ENCODE peak calls at places on chromosomes 11 and 22, in five cellular contexts. W is brain microvascular endothelial cell, G is cardiac fibroblast, H is epithelial cell of esophagus, K is AG04450. Y is an unnamed sample.

GRCh38 chr11:18248561-18248960 is at the start of gene SAA2:
- DNase-seq in W (no peak), G (no peak), H (peak; percentile 63), K (no peak), Y (peak; percentile 5)

GRCh38 chr11:15651782-15652181 is 537.1 kb downstream of the INSC start:
- DNase-seq in K (no peak), G (no peak), H (no peak), W (no peak), Y (no peak)

GRCh38 chr11:110984147-110984546 is 261.4 kb upstream of the POU2AF2 start:
- DNase-seq in H (peak; percentile 45), W (peak; percentile 48), G (peak; percentile 67), K (peak; percentile 36), Y (peak; percentile 92)

GRCh38 chr22:47665151-47665550 is 902.7 kb downstream of the TBC1D22A start:
- DNase-seq in W (no peak), K (no peak), G (no peak), H (no peak), Y (no peak)

GRCh38 chr11:44901120-44901519 is 49.6 kb downstream of the TP53I11 start:
- DNase-seq in G (no peak), K (no peak), H (no peak), W (no peak), Y (no peak)

GRCh38 chr11:96075532-96075959 is 151.6 kb upstream of the MTMR2 start:
- DNase-seq in W (no peak), H (no peak), K (no peak), G (no peak), Y (no peak)

GRCh38 chr22:48004038-48004437 is 1241.6 kb downstream of the TBC1D22A start:
- DNase-seq in K (no peak), G (no peak), W (no peak), H (no peak), Y (no peak)

GRCh38 chr11:73404048-73404447 is 27.8 kb downstream of the RELT start:
- DNase-seq in W (peak; percentile 59), H (peak; percentile 56), K (no peak), G (peak; percentile 80), Y (peak; percentile 85)

GRCh38 chr11:118928870-118929495 is 3.3 kb upstream of the BCL9L start:
- DNase-seq in H (peak; percentile 65), W (no peak), K (no peak), G (peak; percentile 64), Y (peak; percentile 60)

GRCh38 chr22:48444320-48445112 is 1383.2 kb downstream of the BRD1 start:
- DNase-seq in G (no peak), W (no peak), H (no peak), K (no peak), Y (no peak)

GRCh38 chr11:103202048-103202651 is 92.9 kb downstream of the DYNC2H1 start:
- DNase-seq in K (peak; percentile 11), W (peak; percentile 22), H (peak; percentile 39), G (peak; percentile 70), Y (peak; percentile 73)

GRCh38 chr11:46345131-46345597 is 2.1 kb upstream of the DGKZ start:
- DNase-seq in W (no peak), G (no peak), H (peak; percentile 92), K (no peak), Y (no peak)

GRCh38 chr11:61923166-61924015 is 6.0 kb upstream of the RAB3IL1 start:
- DNase-seq in G (peak; percentile 87), W (peak; percentile 52), H (peak; percentile 15), K (peak; percentile 34), Y (peak; percentile 74)

GRCh38 chr11:18384157-18384641 is 10.2 kb upstream of the LDHA start:
- DNase-seq in G (peak; percentile 94), H (peak; percentile 81), K (peak; percentile 38), W (peak; percentile 63), Y (peak; percentile 92)

GRCh38 chr22:36587289-36588154 is 58.6 kb upstream of the EIF3D start:
- DNase-seq in G (peak; percentile 42), W (peak; percentile 26), H (peak; percentile 11), K (no peak), Y (peak; percentile 55)

GRCh38 chr11:71991494-71991893 is 7.2 kb upstream of the IL18BP start:
- DNase-seq in G (no peak), K (no peak), H (no peak), W (no peak), Y (no peak)